ENCODE peak calls at places on chromosomes 3 and 15, in ten cellular contexts. W, K, L, J, Z, H, N, O, X and E are unnamed samples.

GRCh38 chr3:107013606-107014005 is 363.6 kb upstream of the CCDC54 start:
- DNase-seq in W (no peak), K (no peak), L (no peak), J (no peak), Z (no peak), H (no peak), N (no peak), O (no peak), X (no peak), E (no peak)

GRCh38 chr3:110526732-110527727 is 544.6 kb upstream of the NECTIN3 start:
- DNase-seq in W (no peak), K (no peak), L (no peak), J (no peak), Z (no peak), H (peak; percentile 93), N (peak; percentile 90), O (no peak), X (peak; percentile 96), E (no peak)

GRCh38 chr15:52960283-52960682 is 170.1 kb upstream of the ONECUT1 start:
- DNase-seq in W (no peak), K (no peak), L (no peak), J (no peak), Z (no peak), H (no peak), N (no peak), O (no peak), X (no peak), E (no peak)

GRCh38 chr3:141089339-141090152 is 38.4 kb downstream of the SPSB4 start:
- DNase-seq in W (no peak), K (no peak), L (no peak), J (no peak), Z (no peak), H (no peak), N (no peak), O (no peak), X (no peak), E (no peak)

GRCh38 chr15:29765898-29766537 is 56.2 kb downstream of the TJP1 start:
- DNase-seq in W (no peak), K (peak; percentile 25), L (no peak), J (no peak), Z (no peak), H (peak; percentile 45), N (no peak), O (no peak), X (peak; percentile 51), E (no peak)

GRCh38 chr3:7484636-7485035 is 623.7 kb downstream of the GRM7 start:
- DNase-seq in W (no peak), K (no peak), L (no peak), J (no peak), Z (no peak), H (peak; percentile 78), N (no peak), O (no peak), X (peak; percentile 79), E (no peak)

GRCh38 chr3:185815391-185816282 is 9.2 kb downstream of the IGF2BP2 start:
- DNase-seq in W (no peak), K (no peak), L (no peak), J (no peak), Z (no peak), H (peak; percentile 56), N (peak; percentile 65), O (no peak), X (peak; percentile 42), E (no peak)

GRCh38 chr3:159838936-159839335 is 149.7 kb upstream of the IL12A start:
- DNase-seq in W (no peak), K (no peak), L (no peak), J (no peak), Z (no peak), H (no peak), N (no peak), O (no peak), X (no peak), E (no peak)

GRCh38 chr3:81760924-81761903 is at the start of gene GBE1:
- DNase-seq in W (peak; percentile 96), K (peak; percentile 93), L (peak; percentile 96), J (peak; percentile 93), Z (peak; percentile 93), H (peak; percentile 98), N (peak; percentile 97), O (peak; percentile 90), X (peak; percentile 86), E (peak; percentile 95)

GRCh38 chr15:53836618-53837017 is 77.2 kb upstream of the WDR72 start:
- DNase-seq in W (no peak), K (no peak), L (no peak), J (no peak), Z (no peak), H (no peak), N (no peak), O (no peak), X (no peak), E (no peak)

GRCh38 chr3:124688580-124689454 is 41.4 kb upstream of the UMPS start:
- DNase-seq in W (peak; percentile 66), K (peak; percentile 76), L (peak; percentile 83), J (peak; percentile 85), Z (peak; percentile 71), H (peak; percentile 86), N (peak; percentile 79), O (peak; percentile 83), X (peak; percentile 41), E (peak; percentile 93)

GRCh38 chr3:4821975-4822374 is 157.3 kb upstream of the BHLHE40 start:
- DNase-seq in W (no peak), K (no peak), L (no peak), J (peak; percentile 43), Z (no peak), H (no peak), N (no peak), O (no peak), X (no peak), E (peak; percentile 77)

DNA sequence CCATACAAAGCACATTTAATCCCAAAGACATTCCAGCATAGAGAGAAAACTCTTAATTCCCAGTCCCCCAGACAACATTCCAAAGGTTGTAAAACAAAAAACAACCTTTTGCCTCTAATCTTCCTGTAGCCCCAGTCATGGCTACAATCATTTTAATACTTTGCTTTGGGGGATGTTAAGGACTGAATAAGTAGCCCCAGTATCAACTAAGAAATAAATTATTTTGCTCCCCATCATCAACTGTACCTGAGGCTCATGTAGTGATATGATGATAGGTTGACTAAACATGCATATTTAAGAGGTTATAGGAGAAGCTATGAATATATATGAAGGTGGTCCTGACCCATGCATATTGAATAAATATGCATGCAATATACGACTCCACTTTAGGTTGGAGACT is 40.6 kb downstream of the PRR20G start:
- DNase-seq in W (no peak), K (no peak), L (no peak), J (no peak), Z (no peak), H (no peak), N (no peak), O (no peak), X (no peak), E (no peak)
- H3K9me3 ChIP-seq in W (no peaks in the 10 kb centered on the region), K (no peaks in the 10 kb centered on the region), L (no peaks in the 10 kb centered on the region), J (peaks cover 13% of the 10 kb centered on the region), Z (no peaks in the 10 kb centered on the region), H (peaks cover 3% of the 10 kb centered on the region), N (peaks cover 56% of the 10 kb centered on the region), O (no peaks in the 10 kb centered on the region), X (peaks cover 2% of the 10 kb centered on the region), E (peaks cover 3% of the 10 kb centered on the region)

DNA sequence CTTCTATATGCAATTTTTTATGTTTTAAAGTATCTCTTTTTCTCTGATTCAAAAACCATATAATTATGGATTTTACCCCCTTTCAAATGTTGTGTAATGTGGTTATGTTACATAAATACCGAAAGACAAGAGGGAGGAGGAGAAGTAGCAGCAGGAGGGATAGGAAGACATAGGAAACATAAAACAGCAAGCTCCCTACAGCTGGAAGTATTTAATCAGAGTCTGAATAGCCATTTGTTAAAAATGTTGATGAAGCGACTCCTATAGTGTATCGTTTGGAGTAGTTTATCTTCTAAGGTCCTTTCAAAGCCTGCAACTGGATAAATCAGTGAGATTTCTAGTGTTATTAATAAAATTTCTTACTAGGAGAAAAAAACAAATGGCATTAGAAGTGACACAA is 598.1 kb upstream of the GOLIM4 start:
- DNase-seq in W (no peak), K (no peak), L (no peak), J (no peak), Z (no peak), H (no peak), N (no peak), O (no peak), X (no peak), E (no peak)
- H3K4me3 ChIP-seq in W (no peak overlapping the region), K (no peak overlapping the region), L (no peak overlapping the region), J (no peak overlapping the region), Z (no peak overlapping the region), H (no peak overlapping the region), N (no peak overlapping the region), O (no peak overlapping the region), X (no peak overlapping the region), E (no peak overlapping the region)

GRCh38 chr15:98866503-98866902 is 141.1 kb downstream of the PGPEP1L start:
- DNase-seq in W (no peak), K (no peak), L (no peak), J (no peak), Z (peak; percentile 58), H (peak; percentile 81), N (peak; percentile 89), O (peak; percentile 53), X (peak; percentile 92), E (peak; percentile 24)

GRCh38 chr15:98865397-98866339 is 141.9 kb downstream of the PGPEP1L start:
- DNase-seq in W (peak; percentile 77), K (peak; percentile 79), L (peak; percentile 88), J (peak; percentile 78), Z (peak; percentile 73), H (peak; percentile 85), N (peak; percentile 44), O (peak; percentile 95), X (peak; percentile 67), E (peak; percentile 88)

GRCh38 chr15:98860647-98861041 is 146.9 kb downstream of the PGPEP1L start:
- DNase-seq in W (no peak), K (no peak), L (no peak), J (no peak), Z (no peak), H (no peak), N (no peak), O (no peak), X (no peak), E (no peak)

GRCh38 chr15:98861188-98861587 is 146.4 kb downstream of the PGPEP1L start:
- DNase-seq in W (no peak), K (no peak), L (no peak), J (no peak), Z (no peak), H (no peak), N (no peak), O (no peak), X (no peak), E (no peak)

GRCh38 chr15:98863983-98864382 is 143.6 kb downstream of the PGPEP1L start:
- DNase-seq in W (no peak), K (no peak), L (no peak), J (no peak), Z (no peak), H (no peak), N (no peak), O (no peak), X (no peak), E (no peak)
- H3K4me1 ChIP-seq in W (no peaks in the 10 kb centered on the region), K (no peaks in the 10 kb centered on the region), L (no peaks in the 10 kb centered on the region), J (peaks cover 43% of the 10 kb centered on the region), Z (peaks cover 5% of the 10 kb centered on the region), H (peaks cover 7% of the 10 kb centered on the region), N (peaks cover 3% of the 10 kb centered on the region), O (peaks cover 20% of the 10 kb centered on the region), X (peaks cover 23% of the 10 kb centered on the region), E (no peaks in the 10 kb centered on the region)

DNA sequence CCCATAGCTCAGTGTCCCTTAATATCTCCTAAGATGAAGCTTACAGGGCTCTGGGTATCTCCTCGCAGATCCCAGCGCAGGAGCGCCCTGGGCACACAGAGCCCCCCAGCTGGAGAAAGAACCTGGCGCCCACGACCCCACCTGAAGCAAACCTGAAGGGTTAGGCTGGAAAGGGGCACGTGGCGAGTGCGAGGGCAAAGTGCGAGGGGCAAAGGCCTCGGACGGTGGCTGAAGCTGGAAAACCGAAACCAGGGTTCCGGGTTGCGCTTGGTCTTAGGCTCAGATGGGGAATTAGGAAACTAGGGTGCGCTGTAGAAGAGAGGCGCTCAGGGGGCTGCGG is 3.9 kb downstream of the SOX14 start:
- DNase-seq in W (no peak), K (no peak), L (no peak), J (no peak), Z (no peak), H (no peak), N (no peak), O (no peak), X (no peak), E (no peak)
- H3K9me3 ChIP-seq in W (no peaks in the 10 kb centered on the region), K (no peaks in the 10 kb centered on the region), L (no peaks in the 10 kb centered on the region), J (no peaks in the 10 kb centered on the region), Z (no peaks in the 10 kb centered on the region), H (no peaks in the 10 kb centered on the region), N (no peaks in the 10 kb centered on the region), O (no peaks in the 10 kb centered on the region), X (peaks cover 2% of the 10 kb centered on the region), E (no peaks in the 10 kb centered on the region)